ENCODE peak calls at places on chromosomes 12 and 14, in eight cellular contexts. F, Y, V, G, P, L, X and W are unnamed samples.

GRCh38 chr12:105423921-105424320 is 93.4 kb downstream of the C12orf75 start:
- DNase-seq in F (no peak), Y (no peak), V (no peak), G (no peak), P (no peak), L (no peak), X (no peak), W (no peak)

GRCh38 chr12:59075968-59076367 is 155.7 kb upstream of the LRIG3 start:
- DNase-seq in F (no peak), Y (no peak), V (no peak), G (no peak), P (no peak), L (no peak), X (no peak), W (no peak)

GRCh38 chr12:12810507-12811143 is 2.5 kb upstream of the DDX47 start:
- DNase-seq in F (no peak), Y (no peak), V (no peak), G (no peak), P (no peak), L (peak; percentile 33), X (no peak), W (no peak)

GRCh38 chr12:44709166-44709565 is 166.9 kb downstream of the NELL2 start:
- DNase-seq in F (no peak), Y (no peak), V (no peak), G (no peak), P (no peak), L (no peak), X (no peak), W (no peak)

GRCh38 chr14:92487513-92488133 is 26.0 kb upstream of the RIN3 start:
- DNase-seq in F (no peak), Y (no peak), V (no peak), G (no peak), P (no peak), L (no peak), X (no peak), W (no peak)

GRCh38 chr12:92614502-92614901 is 88.3 kb upstream of the PLEKHG7 start:
- DNase-seq in F (no peak), Y (no peak), V (no peak), G (no peak), P (no peak), L (no peak), X (no peak), W (no peak)

GRCh38 chr12:52454411-52455201 is 2.7 kb upstream of the KRT6B start:
- DNase-seq in F (peak; percentile 42), Y (no peak), V (no peak), G (peak; percentile 23), P (no peak), L (no peak), X (peak; percentile 11), W (no peak)

GRCh38 chr14:47919994-47920393 is 244.6 kb upstream of the MDGA2 start:
- DNase-seq in F (no peak), Y (no peak), V (no peak), G (no peak), P (no peak), L (no peak), X (no peak), W (no peak)

GRCh38 chr12:2551514-2551913 is 243.3 kb upstream of the FKBP4 start:
- DNase-seq in F (no peak), Y (no peak), V (no peak), G (peak; percentile 6), P (no peak), L (no peak), X (no peak), W (no peak)

GRCh38 chr12:19200261-19200660 is 70.7 kb downstream of the PLEKHA5 start:
- DNase-seq in F (no peak), Y (no peak), V (no peak), G (no peak), P (no peak), L (no peak), X (peak; percentile 65), W (no peak)

GRCh38 chr12:25625146-25625545 is 72.1 kb upstream of the LMNTD1 start:
- DNase-seq in F (no peak), Y (no peak), V (no peak), G (no peak), P (no peak), L (no peak), X (no peak), W (no peak)

GRCh38 chr12:75783093-75783877 is 248.3 kb downstream of the PHLDA1 start:
- DNase-seq in F (no peak), Y (no peak), V (no peak), G (no peak), P (no peak), L (no peak), X (no peak), W (no peak)

GRCh38 chr12:27505771-27506170 is 18.2 kb upstream of the PPFIBP1 start:
- DNase-seq in F (no peak), Y (no peak), V (no peak), G (peak; percentile 31), P (no peak), L (no peak), X (peak; percentile 41), W (no peak)

GRCh38 chr12:76024942-76025600 is 6.5 kb downstream of the PHLDA1 start:
- DNase-seq in F (no peak), Y (no peak), V (no peak), G (peak; percentile 81), P (no peak), L (no peak), X (peak; percentile 96), W (peak; percentile 88)

GRCh38 chr14:37599527-37600368 is 4.3 kb downstream of the TTC6 start:
- DNase-seq in F (peak; percentile 87), Y (no peak), V (no peak), G (no peak), P (no peak), L (peak; percentile 40), X (no peak), W (no peak)
- H3K4me3 ChIP-seq in F (peak overlapping the region; percentile 41), Y (no peak overlapping the region), V (no peak overlapping the region), G (peak overlapping the region; percentile 16), P (no peak overlapping the region), L (peak overlapping the region; percentile 24), X (no peak overlapping the region), W (no peak overlapping the region)

DNA sequence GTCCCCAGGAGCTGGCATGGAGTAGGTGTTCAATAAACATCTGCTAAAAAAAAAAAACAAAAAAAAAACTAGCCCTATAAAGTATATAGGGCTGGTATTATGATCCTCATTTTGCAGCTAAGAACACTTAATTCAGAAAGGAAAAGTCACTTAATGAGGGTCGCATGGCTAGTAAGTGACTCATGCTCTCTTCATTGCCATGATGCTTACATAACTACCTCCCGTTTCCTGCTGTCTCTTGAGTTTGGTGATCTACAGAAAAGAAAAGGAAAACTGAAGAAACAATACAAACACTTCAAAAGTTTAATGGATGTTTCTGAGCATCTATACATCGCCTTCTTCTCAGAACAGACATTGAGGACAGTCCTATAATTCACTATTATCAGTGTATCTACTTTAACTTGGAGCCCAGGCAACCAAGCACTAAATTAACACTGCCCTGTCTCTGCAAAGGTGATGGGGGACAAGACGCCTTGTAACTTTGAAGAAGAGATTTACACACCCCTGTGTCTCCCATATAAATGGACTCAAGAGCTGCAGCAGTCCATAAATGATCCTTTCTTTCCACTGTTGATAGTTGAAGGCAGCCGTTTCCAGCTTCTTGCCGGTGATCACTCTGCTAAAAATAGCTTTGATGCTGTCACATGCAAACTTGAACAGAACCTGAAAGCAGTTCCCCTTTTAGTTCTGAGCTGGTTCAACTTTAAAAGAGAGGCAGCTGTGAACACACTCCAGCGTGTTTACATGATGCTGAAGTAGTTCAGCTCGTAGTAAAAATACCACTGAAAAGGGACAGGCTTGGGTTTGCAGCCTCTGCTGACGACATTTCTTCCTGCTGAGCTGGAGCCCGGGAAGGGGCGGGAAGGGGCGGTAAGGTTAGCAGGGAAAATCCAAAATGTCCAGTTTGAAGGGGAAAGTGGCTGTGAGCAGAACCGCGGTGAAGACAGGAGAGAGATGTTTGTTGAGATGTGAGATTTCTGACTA is 113.3 kb downstream of the FOXN3 start:
- DNase-seq in F (peak; percentile 28), Y (peak; percentile 78), V (no peak), G (peak; percentile 83), P (peak; percentile 64), L (peak; percentile 80), X (peak; percentile 78), W (peak; percentile 71)
- H3K4me3 ChIP-seq in F (no peak overlapping the region), Y (peak overlapping the region; percentile 54), V (no peak overlapping the region), G (peak overlapping the region; percentile 1), P (no peak overlapping the region), L (no peak overlapping the region), X (no peak overlapping the region), W (peak overlapping the region; percentile 27)

GRCh38 chr14:33508663-33509062 is 442.2 kb downstream of the EGLN3 start:
- DNase-seq in F (no peak), Y (no peak), V (no peak), G (no peak), P (no peak), L (no peak), X (peak; percentile 64), W (peak; percentile 60)

GRCh38 chr14:33512201-33512600 is 438.7 kb downstream of the EGLN3 start:
- DNase-seq in F (no peak), Y (no peak), V (no peak), G (peak; percentile 89), P (no peak), L (no peak), X (peak; percentile 88), W (peak; percentile 88)

GRCh38 chr14:33510991-33511390 is 439.9 kb downstream of the EGLN3 start:
- DNase-seq in F (no peak), Y (no peak), V (no peak), G (no peak), P (no peak), L (no peak), X (no peak), W (no peak)

GRCh38 chr14:33509454-33509853 is 441.4 kb downstream of the EGLN3 start:
- DNase-seq in F (no peak), Y (no peak), V (no peak), G (peak; percentile 11), P (no peak), L (no peak), X (no peak), W (no peak)

GRCh38 chr14:33509927-33510535 is 440.8 kb downstream of the EGLN3 start:
- DNase-seq in F (no peak), Y (no peak), V (no peak), G (peak; percentile 85), P (no peak), L (no peak), X (peak; percentile 86), W (peak; percentile 85)
- H3K4me3 ChIP-seq in F (no peak overlapping the region), Y (no peak overlapping the region), V (no peak overlapping the region), G (no peak overlapping the region), P (no peak overlapping the region), L (no peak overlapping the region), X (no peak overlapping the region), W (no peak overlapping the region)

DNA sequence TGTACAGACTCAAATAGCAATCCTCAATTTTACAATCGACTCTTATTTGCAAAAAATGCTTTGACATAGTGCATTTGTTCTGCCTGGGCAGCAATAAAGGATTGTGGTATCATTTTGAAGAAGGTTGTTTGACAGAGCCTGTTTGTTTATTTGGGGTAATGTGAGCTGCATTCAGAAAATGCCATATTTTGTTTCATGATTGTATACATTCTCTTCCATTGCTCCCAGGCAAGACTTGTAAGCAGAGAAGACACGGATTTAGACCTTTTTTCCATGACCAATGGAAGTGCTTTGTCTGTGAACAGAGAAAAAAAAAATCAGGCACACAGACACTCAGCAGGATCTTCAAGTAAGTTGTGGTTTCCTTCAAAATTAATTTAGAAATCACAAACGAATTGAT is 35.5 kb upstream of the ALX1 start:
- DNase-seq in F (no peak), Y (no peak), V (no peak), G (no peak), P (no peak), L (peak; percentile 5), X (no peak), W (no peak)
- H3K4me3 ChIP-seq in F (no peak overlapping the region), Y (no peak overlapping the region), V (no peak overlapping the region), G (no peak overlapping the region), P (no peak overlapping the region), L (no peak overlapping the region), X (no peak overlapping the region), W (no peak overlapping the region)

GRCh38 chr12:4203772-4204376 is 69.7 kb upstream of the CCND2 start:
- DNase-seq in F (peak; percentile 64), Y (no peak), V (no peak), G (no peak), P (no peak), L (no peak), X (no peak), W (no peak)
- H3K4me3 ChIP-seq in F (no peak overlapping the region), Y (no peak overlapping the region), V (no peak overlapping the region), G (no peak overlapping the region), P (no peak overlapping the region), L (no peak overlapping the region), X (no peak overlapping the region), W (no peak overlapping the region)